ENCODE peak calls at places on chromosome 6, in six cellular contexts. One of them, this sample, is unnamed.

GRCh38 chr6:170132011-170132521 is 158.8 kb downstream of the DLL1 start:
- DNase-seq in small intestine: no peak
- DNase-seq in psoas muscle: no peak
- DNase-seq in OCI-LY7: no peak
- DNase-seq in breast epithelium: peak
- DNase-seq in body of pancreas: no peak
- DNase-seq in this sample: no peak

GRCh38 chr6:26351544-26351953 is 13.4 kb upstream of the BTN3A2 start:
- DNase-seq in small intestine: no peak
- DNase-seq in psoas muscle: no peak
- DNase-seq in OCI-LY7: no peak
- DNase-seq in breast epithelium: no peak
- DNase-seq in body of pancreas: no peak
- DNase-seq in this sample: no peak

GRCh38 chr6:24899647-24900325 is 36.0 kb downstream of the RIPOR2 start:
- DNase-seq in small intestine: no peak
- DNase-seq in psoas muscle: no peak
- DNase-seq in OCI-LY7: no peak
- DNase-seq in breast epithelium: no peak
- DNase-seq in body of pancreas: no peak
- DNase-seq in this sample: no peak

GRCh38 chr6:71367763-71368162 is 79.2 kb downstream of the OGFRL1 start:
- DNase-seq in small intestine: no peak
- DNase-seq in psoas muscle: no peak
- DNase-seq in OCI-LY7: no peak
- DNase-seq in breast epithelium: no peak
- DNase-seq in body of pancreas: no peak
- DNase-seq in this sample: no peak

GRCh38 chr6:73349311-73349710 is 4.8 kb downstream of the DPPA5 start:
- DNase-seq in small intestine: no peak
- DNase-seq in psoas muscle: no peak
- DNase-seq in OCI-LY7: no peak
- DNase-seq in breast epithelium: no peak
- DNase-seq in body of pancreas: no peak
- DNase-seq in this sample: no peak

GRCh38 chr6:82989891-82990290 is 75.8 kb downstream of the UBE3D start:
- DNase-seq in small intestine: no peak
- DNase-seq in psoas muscle: no peak
- DNase-seq in OCI-LY7: no peak
- DNase-seq in breast epithelium: no peak
- DNase-seq in body of pancreas: no peak
- DNase-seq in this sample: no peak

GRCh38 chr6:27433714-27434113 is 39.2 kb downstream of the ZNF184 start:
- DNase-seq in small intestine: no peak
- DNase-seq in psoas muscle: no peak
- DNase-seq in OCI-LY7: no peak
- DNase-seq in breast epithelium: no peak
- DNase-seq in body of pancreas: no peak
- DNase-seq in this sample: no peak

GRCh38 chr6:75273009-75273408 is 11.6 kb downstream of the TMEM30A start:
- DNase-seq in small intestine: no peak
- DNase-seq in psoas muscle: no peak
- DNase-seq in OCI-LY7: peak
- DNase-seq in breast epithelium: no peak
- DNase-seq in body of pancreas: no peak
- DNase-seq in this sample: no peak

GRCh38 chr6:36643967-36644366 is 34.5 kb upstream of the CDKN1A start:
- DNase-seq in small intestine: peak
- DNase-seq in psoas muscle: no peak
- DNase-seq in OCI-LY7: no peak
- DNase-seq in breast epithelium: no peak
- DNase-seq in body of pancreas: no peak
- DNase-seq in this sample: no peak

GRCh38 chr6:162626869-162627268 is 100.7 kb downstream of the PRKN start:
- DNase-seq in small intestine: no peak
- DNase-seq in psoas muscle: no peak
- DNase-seq in OCI-LY7: no peak
- DNase-seq in breast epithelium: no peak
- DNase-seq in body of pancreas: no peak
- DNase-seq in this sample: no peak

GRCh38 chr6:129186988-129187387 is 304.1 kb downstream of the LAMA2 start:
- DNase-seq in small intestine: no peak
- DNase-seq in psoas muscle: no peak
- DNase-seq in OCI-LY7: no peak
- DNase-seq in breast epithelium: no peak
- DNase-seq in body of pancreas: no peak
- DNase-seq in this sample: no peak
- H3K27ac ChIP-seq in small intestine: no peak
- H3K27ac ChIP-seq in psoas muscle: no peak
- H3K27ac ChIP-seq in OCI-LY7: no peak
- H3K27ac ChIP-seq in breast epithelium: no peak
- H3K27ac ChIP-seq in body of pancreas: no peak
- H3K27ac ChIP-seq in this sample: no peak

GRCh38 chr6:31880616-31881015 is 1.8 kb upstream of the SLC44A4 start:
- DNase-seq in small intestine: no peak
- DNase-seq in psoas muscle: no peak
- DNase-seq in OCI-LY7: no peak
- DNase-seq in breast epithelium: no peak
- DNase-seq in body of pancreas: no peak
- DNase-seq in this sample: no peak

GRCh38 chr6:31878761-31879542 is at the start of gene SLC44A4:
- DNase-seq in small intestine: peak
- DNase-seq in psoas muscle: no peak
- DNase-seq in OCI-LY7: no peak
- DNase-seq in breast epithelium: no peak
- DNase-seq in body of pancreas: peak
- DNase-seq in this sample: no peak

GRCh38 chr6:31879901-31880300 is 1.1 kb upstream of the SLC44A4 start:
- DNase-seq in small intestine: no peak
- DNase-seq in psoas muscle: no peak
- DNase-seq in OCI-LY7: no peak
- DNase-seq in breast epithelium: no peak
- DNase-seq in body of pancreas: no peak
- DNase-seq in this sample: no peak

GRCh38 chr6:31882344-31882743 is 3.5 kb upstream of the SLC44A4 start:
- DNase-seq in small intestine: no peak
- DNase-seq in psoas muscle: no peak
- DNase-seq in OCI-LY7: no peak
- DNase-seq in breast epithelium: no peak
- DNase-seq in body of pancreas: no peak
- DNase-seq in this sample: no peak

GRCh38 chr6:31881136-31881859 is 2.5 kb upstream of the SLC44A4 start:
- DNase-seq in small intestine: no peak
- DNase-seq in psoas muscle: no peak
- DNase-seq in OCI-LY7: no peak
- DNase-seq in breast epithelium: no peak
- DNase-seq in body of pancreas: no peak
- DNase-seq in this sample: no peak
- H3K27ac ChIP-seq in small intestine: no peak
- H3K27ac ChIP-seq in psoas muscle: no peak
- H3K27ac ChIP-seq in OCI-LY7: no peak
- H3K27ac ChIP-seq in breast epithelium: no peak
- H3K27ac ChIP-seq in body of pancreas: no peak
- H3K27ac ChIP-seq in this sample: no peak

GRCh38 chr6:69917834-69918233 is 51.5 kb downstream of the COL19A1 start:
- DNase-seq in small intestine: no peak
- DNase-seq in psoas muscle: peak
- DNase-seq in OCI-LY7: no peak
- DNase-seq in breast epithelium: no peak
- DNase-seq in body of pancreas: no peak
- DNase-seq in this sample: no peak
- H3K27ac ChIP-seq in small intestine: no peak
- H3K27ac ChIP-seq in psoas muscle: peak
- H3K27ac ChIP-seq in OCI-LY7: no peak
- H3K27ac ChIP-seq in breast epithelium: no peak
- H3K27ac ChIP-seq in body of pancreas: no peak
- H3K27ac ChIP-seq in this sample: no peak

GRCh38 chr6:42915737-42916136 is at the start of gene PTCRA:
- DNase-seq in small intestine: no peak
- DNase-seq in psoas muscle: no peak
- DNase-seq in OCI-LY7: peak
- DNase-seq in breast epithelium: no peak
- DNase-seq in body of pancreas: no peak
- DNase-seq in this sample: no peak

GRCh38 chr6:42909835-42910234 is 6.0 kb upstream of the PTCRA start:
- DNase-seq in small intestine: no peak
- DNase-seq in psoas muscle: no peak
- DNase-seq in OCI-LY7: no peak
- DNase-seq in breast epithelium: no peak
- DNase-seq in body of pancreas: no peak
- DNase-seq in this sample: no peak

GRCh38 chr6:42914546-42914945 is 1.3 kb upstream of the PTCRA start:
- DNase-seq in small intestine: no peak
- DNase-seq in psoas muscle: no peak
- DNase-seq in OCI-LY7: no peak
- DNase-seq in breast epithelium: no peak
- DNase-seq in body of pancreas: no peak
- DNase-seq in this sample: no peak

GRCh38 chr6:42907336-42907735 is 8.5 kb upstream of the PTCRA start:
- DNase-seq in small intestine: no peak
- DNase-seq in psoas muscle: no peak
- DNase-seq in OCI-LY7: no peak
- DNase-seq in breast epithelium: no peak
- DNase-seq in body of pancreas: no peak
- DNase-seq in this sample: no peak

GRCh38 chr6:42911171-42912021 is 4.5 kb upstream of the PTCRA start:
- DNase-seq in small intestine: no peak
- DNase-seq in psoas muscle: no peak
- DNase-seq in OCI-LY7: no peak
- DNase-seq in breast epithelium: no peak
- DNase-seq in body of pancreas: no peak
- DNase-seq in this sample: no peak
- H3K27ac ChIP-seq in small intestine: no peak
- H3K27ac ChIP-seq in psoas muscle: no peak
- H3K27ac ChIP-seq in OCI-LY7: no peak
- H3K27ac ChIP-seq in breast epithelium: no peak
- H3K27ac ChIP-seq in body of pancreas: no peak
- H3K27ac ChIP-seq in this sample: no peak

DNA sequence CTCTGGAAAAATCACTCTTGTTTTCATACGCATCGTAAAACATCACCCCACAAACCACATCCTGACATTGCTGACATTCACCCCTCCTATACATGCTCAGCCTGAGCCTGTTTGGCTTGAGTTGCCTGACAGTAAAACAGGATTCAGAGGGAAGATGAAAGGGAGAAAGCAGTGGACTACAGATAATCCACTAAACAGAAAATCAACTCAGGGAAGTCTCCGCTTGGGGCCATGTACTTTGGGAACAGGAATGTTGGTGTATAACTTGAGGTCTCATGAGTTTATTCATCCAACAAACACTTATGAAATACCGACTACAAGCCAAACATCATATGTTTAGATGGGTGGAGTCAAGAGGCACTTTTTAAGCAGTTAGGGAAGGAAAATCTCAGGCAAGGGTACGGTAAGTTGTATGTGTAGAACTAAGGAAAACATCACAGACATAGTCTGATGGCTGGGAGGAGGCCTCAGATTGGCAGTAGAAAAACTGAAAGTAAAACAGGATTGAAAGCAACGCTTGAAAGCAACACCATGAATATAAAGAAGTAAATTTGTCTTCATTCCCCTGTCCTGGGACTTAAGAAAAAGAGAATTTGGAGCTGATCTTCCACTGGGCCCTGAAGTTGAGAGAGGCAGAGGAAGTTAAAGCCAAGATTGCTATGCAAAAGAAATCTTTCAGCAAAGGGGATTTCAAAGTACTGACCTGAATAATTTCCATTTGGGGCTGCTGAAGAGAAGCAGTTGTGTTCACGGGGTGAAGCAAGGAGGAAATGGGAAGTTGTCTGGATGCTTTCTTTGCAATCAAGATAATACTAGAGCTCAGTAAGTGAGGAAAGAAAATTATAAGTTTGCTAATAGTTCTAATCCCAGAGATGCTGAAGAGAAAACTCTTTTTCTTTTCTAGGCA is 28.8 kb downstream of the PDE7B start:
- DNase-seq in small intestine: peak
- DNase-seq in psoas muscle: no peak
- DNase-seq in OCI-LY7: peak
- DNase-seq in breast epithelium: no peak
- DNase-seq in body of pancreas: no peak
- DNase-seq in this sample: no peak
- H3K27ac ChIP-seq in small intestine: peak
- H3K27ac ChIP-seq in psoas muscle: peak
- H3K27ac ChIP-seq in OCI-LY7: no peak
- H3K27ac ChIP-seq in breast epithelium: peak
- H3K27ac ChIP-seq in body of pancreas: no peak
- H3K27ac ChIP-seq in this sample: no peak

DNA sequence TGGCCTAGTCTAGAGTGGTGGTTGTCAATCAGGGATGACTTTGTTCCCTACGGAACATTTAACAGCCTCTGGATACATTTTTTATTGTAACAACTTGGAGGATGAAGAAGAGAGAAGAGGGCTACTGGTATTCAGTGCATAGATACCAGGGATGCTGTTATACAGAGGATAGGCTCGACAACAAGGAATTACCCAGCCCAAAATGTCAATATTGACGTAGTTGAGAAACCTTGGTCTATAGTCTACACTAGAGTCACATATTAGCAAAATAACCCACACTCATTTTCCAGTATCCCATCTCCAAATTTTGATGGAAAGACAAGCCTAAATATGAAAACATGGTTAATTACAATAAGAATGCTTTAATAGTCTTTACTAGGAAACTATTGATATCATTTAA is 195.1 kb downstream of the PKHD1 start:
- DNase-seq in small intestine: no peak
- DNase-seq in psoas muscle: no peak
- DNase-seq in OCI-LY7: no peak
- DNase-seq in breast epithelium: no peak
- DNase-seq in body of pancreas: no peak
- DNase-seq in this sample: no peak
- H3K27ac ChIP-seq in small intestine: no peak
- H3K27ac ChIP-seq in psoas muscle: no peak
- H3K27ac ChIP-seq in OCI-LY7: no peak
- H3K27ac ChIP-seq in breast epithelium: no peak
- H3K27ac ChIP-seq in body of pancreas: no peak
- H3K27ac ChIP-seq in this sample: no peak

GRCh38 chr6:135280375-135281136 is 99.4 kb downstream of the MYB start:
- DNase-seq in small intestine: no peak
- DNase-seq in psoas muscle: no peak
- DNase-seq in OCI-LY7: peak
- DNase-seq in breast epithelium: no peak
- DNase-seq in body of pancreas: no peak
- DNase-seq in this sample: no peak
- H3K27ac ChIP-seq in small intestine: no peak
- H3K27ac ChIP-seq in psoas muscle: no peak
- H3K27ac ChIP-seq in OCI-LY7: peak
- H3K27ac ChIP-seq in breast epithelium: no peak
- H3K27ac ChIP-seq in body of pancreas: no peak
- H3K27ac ChIP-seq in this sample: no peak

This sample was measured in substantia nigra.